ENCODE peak calls at places on chromosome 21, in nine cellular contexts. R is GM12865; L is mesothelial cell of epicardium; H is cardiac muscle cell; Q is CD8-positive, alpha-beta T cell; E is psoas muscle; J is AG04450; K is coronary artery; M is GM13977. P is an unnamed sample.

GRCh38 chr21:15060776-15061175 is 4.0 kb downstream of the NRIP1 start:
- DNase-seq in R (no peak), L (no peak), H (no peak), Q (no peak), E (no peak), J (no peak), K (no peak), M (no peak), P (no peak)

GRCh38 chr21:41698071-41698470 is 68.8 kb downstream of the RIPK4 start:
- DNase-seq in R (no peak), L (no peak), H (no peak), Q (no peak), E (no peak), J (no peak), K (no peak), M (no peak), P (no peak)

GRCh38 chr21:46274797-46275390 is 10.5 kb downstream of the MCM3AP start:
- DNase-seq in R (no peak), L (no peak), H (no peak), Q (no peak), E (no peak), J (no peak), K (no peak), M (no peak), P (no peak)

GRCh38 chr21:41821081-41821755 is 54.4 kb upstream of the RIPK4 start:
- DNase-seq in R (no peak), L (no peak), H (no peak), Q (no peak), E (no peak), J (no peak), K (no peak), M (no peak), P (no peak)

GRCh38 chr21:26199471-26199870 is 28.9 kb upstream of the APP start:
- DNase-seq in R (no peak), L (no peak), H (no peak), Q (no peak), E (no peak), J (peak), K (no peak), M (no peak), P (no peak)

GRCh38 chr21:27715131-27715530 is 748.2 kb upstream of the ADAMTS5 start:
- DNase-seq in R (no peak), L (no peak), H (no peak), Q (no peak), E (no peak), J (no peak), K (no peak), M (no peak), P (no peak)

GRCh38 chr21:46094401-46095105 is 3.4 kb upstream of the COL6A2 start:
- DNase-seq in R (no peak), L (no peak), H (no peak), Q (no peak), E (no peak), J (no peak), K (peak), M (no peak), P (peak)

GRCh38 chr21:42532466-42533181 is 19.0 kb downstream of the SLC37A1 start:
- DNase-seq in R (no peak), L (no peak), H (no peak), Q (no peak), E (peak), J (no peak), K (peak), M (no peak), P (peak)

GRCh38 chr21:38669186-38669585 is 136.5 kb upstream of the ETS2 start:
- DNase-seq in R (peak), L (no peak), H (peak), Q (no peak), E (no peak), J (no peak), K (no peak), M (no peak), P (no peak)

GRCh38 chr21:21003701-21004100 is 5.5 kb downstream of the NCAM2 start:
- DNase-seq in R (peak), L (no peak), H (peak), Q (no peak), E (no peak), J (no peak), K (no peak), M (no peak), P (no peak)

GRCh38 chr21:18716578-18717138 is 313.1 kb upstream of the TMPRSS15 start:
- DNase-seq in R (no peak), L (no peak), H (no peak), Q (no peak), E (no peak), J (no peak), K (no peak), M (no peak), P (no peak)

GRCh38 chr21:42527127-42527488 is 13.5 kb downstream of the SLC37A1 start:
- DNase-seq in R (peak), L (no peak), H (no peak), Q (no peak), E (no peak), J (no peak), K (no peak), M (no peak), P (no peak)

GRCh38 chr21:46646541-46647154 is 11.2 kb downstream of the PRMT2 start:
- DNase-seq in R (no peak), L (no peak), H (no peak), Q (no peak), E (no peak), J (no peak), K (no peak), M (no peak), P (no peak)

GRCh38 chr21:39527664-39528381 is 76.1 kb downstream of the SH3BGR start:
- DNase-seq in R (no peak), L (no peak), H (no peak), Q (no peak), E (no peak), J (no peak), K (no peak), M (no peak), P (no peak)

GRCh38 chr21:15520811-15521643 is 208.8 kb upstream of the USP25 start:
- DNase-seq in R (no peak), L (no peak), H (no peak), Q (no peak), E (no peak), J (no peak), K (no peak), M (no peak), P (no peak)

GRCh38 chr21:14900058-14900457 is 164.7 kb downstream of the NRIP1 start:
- DNase-seq in R (no peak), L (no peak), H (no peak), Q (no peak), E (no peak), J (no peak), K (no peak), M (no peak), P (no peak)

GRCh38 chr21:40819262-40819661 is 27.7 kb downstream of the DSCAM start:
- DNase-seq in R (no peak), L (no peak), H (no peak), Q (no peak), E (no peak), J (no peak), K (no peak), M (no peak), P (no peak)

GRCh38 chr21:42520628-42521253 is 7.1 kb downstream of the SLC37A1 start:
- DNase-seq in R (no peak), L (no peak), H (no peak), Q (no peak), E (no peak), J (no peak), K (peak), M (no peak), P (no peak)

GRCh38 chr21:42460391-42461184 is 35.4 kb downstream of the RSPH1 start:
- DNase-seq in R (peak), L (no peak), H (no peak), Q (peak), E (peak), J (no peak), K (no peak), M (peak), P (no peak)

GRCh38 chr21:16117331-16117730 is 387.5 kb downstream of the USP25 start:
- DNase-seq in R (no peak), L (no peak), H (no peak), Q (no peak), E (no peak), J (no peak), K (no peak), M (no peak), P (no peak)

GRCh38 chr21:17819878-17820232 is 699 bp upstream of the C21orf91 start:
- DNase-seq in R (peak), L (no peak), H (no peak), Q (no peak), E (no peak), J (peak), K (no peak), M (peak), P (peak)

GRCh38 chr21:45187646-45188045 is 100.0 kb downstream of the POFUT2 start:
- DNase-seq in R (no peak), L (no peak), H (no peak), Q (no peak), E (no peak), J (no peak), K (no peak), M (no peak), P (no peak)

GRCh38 chr21:42508371-42508770 is 5.3 kb upstream of the SLC37A1 start:
- DNase-seq in R (no peak), L (no peak), H (no peak), Q (no peak), E (no peak), J (no peak), K (no peak), M (no peak), P (no peak)

GRCh38 chr21:25370311-25370744 is 237.0 kb downstream of the MRPL39 start:
- DNase-seq in R (no peak), L (no peak), H (no peak), Q (no peak), E (no peak), J (peak), K (no peak), M (no peak), P (no peak)

GRCh38 chr21:20647603-20648002 is 350.6 kb upstream of the NCAM2 start:
- DNase-seq in R (no peak), L (no peak), H (no peak), Q (no peak), E (no peak), J (no peak), K (no peak), M (no peak), P (no peak)

GRCh38 chr21:42108941-42109340 is 37.8 kb downstream of the UMODL1 start:
- DNase-seq in R (no peak), L (no peak), H (no peak), Q (no peak), E (peak), J (no peak), K (no peak), M (no peak), P (no peak)

GRCh38 chr21:42432695-42433094 is 29.0 kb downstream of the UBASH3A start:
- DNase-seq in R (no peak), L (no peak), H (no peak), Q (no peak), E (no peak), J (no peak), K (no peak), M (no peak), P (no peak)

GRCh38 chr21:29181799-29182470 is 51.5 kb downstream of the MAP3K7CL start:
- DNase-seq in R (peak), L (no peak), H (peak), Q (no peak), E (no peak), J (peak), K (no peak), M (peak), P (no peak)

GRCh38 chr21:28419110-28419509 is 573.6 kb downstream of the LTN1 start:
- DNase-seq in R (no peak), L (no peak), H (no peak), Q (no peak), E (no peak), J (peak), K (no peak), M (no peak), P (no peak)

GRCh38 chr21:14879458-14879857 is 185.3 kb downstream of the NRIP1 start:
- DNase-seq in R (no peak), L (no peak), H (no peak), Q (no peak), E (no peak), J (no peak), K (no peak), M (no peak), P (no peak)

GRCh38 chr21:42317826-42318746 is 2.9 kb upstream of the TFF3 start:
- DNase-seq in R (no peak), L (no peak), H (no peak), Q (no peak), E (no peak), J (no peak), K (peak), M (no peak), P (no peak)

GRCh38 chr21:15063081-15063820 is 1.5 kb downstream of the NRIP1 start:
- DNase-seq in R (no peak), L (no peak), H (peak), Q (no peak), E (no peak), J (no peak), K (no peak), M (peak), P (no peak)

GRCh38 chr21:20790113-20790512 is 208.1 kb upstream of the NCAM2 start:
- DNase-seq in R (no peak), L (no peak), H (no peak), Q (no peak), E (no peak), J (no peak), K (no peak), M (no peak), P (no peak)

GRCh38 chr21:28136687-28137086 is 856.0 kb downstream of the LTN1 start:
- DNase-seq in R (no peak), L (no peak), H (no peak), Q (no peak), E (no peak), J (no peak), K (no peak), M (no peak), P (no peak)

GRCh38 chr21:30478015-30478414 is 2.2 kb downstream of the KRTAP19-1 start:
- DNase-seq in R (no peak), L (no peak), H (peak), Q (no peak), E (no peak), J (no peak), K (no peak), M (no peak), P (no peak)
- TF ChIP-seq CTCF in R (no peak), L (no peak), H (no peak), Q (no peak), E (no peak), J (no peak), K (no peak), M (no peak), P (no peak)

GRCh38 chr21:33815153-33815707 is 100.4 kb downstream of the ATP5PO start:
- DNase-seq in R (no peak), L (no peak), H (no peak), Q (no peak), E (no peak), J (no peak), K (no peak), M (no peak), P (no peak)
- TF ChIP-seq CTCF in R (no peak), L (no peak), H (no peak), Q (no peak), E (no peak), J (no peak), K (no peak), M (no peak), P (no peak)

GRCh38 chr21:36706951-36707762 is 8.2 kb downstream of the SIM2 start:
- DNase-seq in R (no peak), L (peak), H (peak), Q (no peak), E (no peak), J (no peak), K (no peak), M (peak), P (no peak)

GRCh38 chr21:36704958-36705678 is 6.2 kb downstream of the SIM2 start:
- DNase-seq in R (no peak), L (no peak), H (no peak), Q (no peak), E (no peak), J (no peak), K (no peak), M (peak), P (no peak)

GRCh38 chr21:36707763-36708511 is 9.0 kb downstream of the SIM2 start:
- DNase-seq in R (no peak), L (no peak), H (no peak), Q (no peak), E (no peak), J (no peak), K (no peak), M (peak), P (no peak)

GRCh38 chr21:36705679-36706481 is 7.0 kb downstream of the SIM2 start:
- DNase-seq in R (no peak), L (no peak), H (no peak), Q (no peak), E (no peak), J (no peak), K (peak), M (peak), P (no peak)

GRCh38 chr21:36706482-36706852 is 7.6 kb downstream of the SIM2 start:
- DNase-seq in R (no peak), L (no peak), H (no peak), Q (no peak), E (no peak), J (no peak), K (no peak), M (no peak), P (no peak)
- TF ChIP-seq CTCF in R (no peak), L (no peak), H (no peak), Q (no peak), E (no peak), J (no peak), K (no peak), M (no peak), P (no peak)

GRCh38 chr21:43718872-43719747 is at the start of gene PDXK:
- DNase-seq in R (peak), L (peak), H (peak), Q (peak), E (peak), J (no peak), K (no peak), M (peak), P (peak)
- TF ChIP-seq CTCF in R (peak), L (no peak), H (peak), Q (no peak), E (no peak), J (no peak), K (no peak), M (peak), P (no peak)

GRCh38 chr21:23401278-23401677 is 2206.0 kb downstream of the MRPL39 start:
- DNase-seq in R (peak), L (no peak), H (peak), Q (no peak), E (no peak), J (no peak), K (no peak), M (no peak), P (no peak)
- TF ChIP-seq CTCF in R (peak), L (peak), H (no peak), Q (no peak), E (no peak), J (no peak), K (no peak), M (peak), P (no peak)

GRCh38 chr21:34671891-34672290 is 3.1 kb downstream of the CLIC6 start:
- DNase-seq in R (no peak), L (no peak), H (no peak), Q (no peak), E (no peak), J (no peak), K (no peak), M (no peak), P (no peak)

GRCh38 chr21:34670220-34670961 is 1.6 kb downstream of the CLIC6 start:
- DNase-seq in R (peak), L (peak), H (peak), Q (no peak), E (no peak), J (no peak), K (no peak), M (peak), P (no peak)

GRCh38 chr21:34669149-34669879 is 520 bp downstream of the CLIC6 start:
- DNase-seq in R (peak), L (no peak), H (peak), Q (no peak), E (no peak), J (no peak), K (no peak), M (peak), P (no peak)

GRCh38 chr21:34673006-34673405 is 4.2 kb downstream of the CLIC6 start:
- DNase-seq in R (peak), L (no peak), H (no peak), Q (no peak), E (no peak), J (no peak), K (no peak), M (peak), P (no peak)

GRCh38 chr21:34670962-34671348 is 2.2 kb downstream of the CLIC6 start:
- DNase-seq in R (peak), L (no peak), H (no peak), Q (no peak), E (no peak), J (no peak), K (no peak), M (peak), P (no peak)
- TF ChIP-seq CTCF in R (peak), L (peak), H (no peak), Q (no peak), E (no peak), J (peak), K (no peak), M (peak), P (no peak)

GRCh38 chr21:43983860-43984420 is 28.2 kb upstream of the TRAPPC10 start:
- DNase-seq in R (no peak), L (no peak), H (no peak), Q (no peak), E (no peak), J (no peak), K (no peak), M (no peak), P (no peak)

GRCh38 chr21:43985690-43986251 is 26.3 kb upstream of the TRAPPC10 start:
- DNase-seq in R (no peak), L (no peak), H (no peak), Q (no peak), E (no peak), J (no peak), K (no peak), M (no peak), P (no peak)

GRCh38 chr21:43986544-43987451 is 25.3 kb upstream of the TRAPPC10 start:
- DNase-seq in R (no peak), L (no peak), H (no peak), Q (no peak), E (peak), J (no peak), K (no peak), M (no peak), P (no peak)

GRCh38 chr21:43983390-43983789 is 28.7 kb upstream of the TRAPPC10 start:
- DNase-seq in R (no peak), L (no peak), H (no peak), Q (no peak), E (no peak), J (no peak), K (no peak), M (no peak), P (no peak)

GRCh38 chr21:43984905-43985689 is 27.0 kb upstream of the TRAPPC10 start:
- DNase-seq in R (peak), L (no peak), H (no peak), Q (no peak), E (peak), J (no peak), K (no peak), M (no peak), P (no peak)
- TF ChIP-seq CTCF in R (no peak), L (no peak), H (no peak), Q (no peak), E (no peak), J (no peak), K (no peak), M (no peak), P (no peak)

GRCh38 chr21:31457675-31458074 is 113.6 kb upstream of the TIAM1 start:
- DNase-seq in R (no peak), L (no peak), H (no peak), Q (no peak), E (no peak), J (no peak), K (no peak), M (no peak), P (no peak)
- TF ChIP-seq CTCF in R (no peak), L (no peak), H (no peak), Q (no peak), E (no peak), J (no peak), K (no peak), M (no peak), P (no peak)

P was measured in omental fat pad.